ENCODE peak calls at places on chromosomes 6 and 20, in four cellular contexts. One of them, this sample, is unnamed. For H3K4me1, the result is how much of the 10 kb centered on the place peaks cover.

GRCh38 chr6:164378330-164378729 is 931.1 kb downstream of the C6orf118 start:
- DNase-seq in ovary: no peak
- DNase-seq in A549: no peak
- DNase-seq in prostate gland: no peak
- DNase-seq in this sample: no peak

GRCh38 chr6:1815827-1816452 is 206.2 kb downstream of the FOXC1 start:
- DNase-seq in ovary: no peak
- DNase-seq in A549: no peak
- DNase-seq in prostate gland: no peak
- DNase-seq in this sample: no peak

GRCh38 chr6:160972111-160972510 is 19.5 kb upstream of the MAP3K4 start:
- DNase-seq in ovary: no peak
- DNase-seq in A549: no peak
- DNase-seq in prostate gland: no peak
- DNase-seq in this sample: no peak

GRCh38 chr6:81381382-81381916 is 371.0 kb downstream of the TENT5A start:
- DNase-seq in prostate gland: no peak
- DNase-seq in A549: no peak
- DNase-seq in ovary: no peak
- DNase-seq in this sample: no peak

GRCh38 chr6:168828035-168828434 is 387.1 kb downstream of the SMOC2 start:
- DNase-seq in A549: no peak
- DNase-seq in ovary: no peak
- DNase-seq in prostate gland: no peak
- DNase-seq in this sample: no peak

GRCh38 chr6:91276315-91276714 is 689.4 kb upstream of the MAP3K7 start:
- DNase-seq in ovary: no peak
- DNase-seq in A549: no peak
- DNase-seq in prostate gland: no peak
- DNase-seq in this sample: no peak

GRCh38 chr6:134624781-134625180 is 306.9 kb upstream of the SGK1 start:
- DNase-seq in A549: no peak
- DNase-seq in prostate gland: no peak
- DNase-seq in ovary: no peak
- DNase-seq in this sample: no peak

GRCh38 chr6:107819976-107820551 is 4.0 kb downstream of the SCML4 start:
- DNase-seq in A549: no peak
- DNase-seq in prostate gland: peak
- DNase-seq in ovary: no peak
- DNase-seq in this sample: no peak

GRCh38 chr6:6225885-6226284 is 94.6 kb downstream of the F13A1 start:
- DNase-seq in ovary: no peak
- DNase-seq in A549: no peak
- DNase-seq in prostate gland: no peak
- DNase-seq in this sample: no peak

GRCh38 chr6:19028201-19028600 is 641.1 kb downstream of the RNF144B start:
- DNase-seq in prostate gland: no peak
- DNase-seq in ovary: no peak
- DNase-seq in A549: no peak
- DNase-seq in this sample: no peak

GRCh38 chr6:154228521-154228905 is 128.1 kb downstream of the IPCEF1 start:
- DNase-seq in prostate gland: no peak
- DNase-seq in ovary: no peak
- DNase-seq in A549: no peak
- DNase-seq in this sample: no peak

DNA sequence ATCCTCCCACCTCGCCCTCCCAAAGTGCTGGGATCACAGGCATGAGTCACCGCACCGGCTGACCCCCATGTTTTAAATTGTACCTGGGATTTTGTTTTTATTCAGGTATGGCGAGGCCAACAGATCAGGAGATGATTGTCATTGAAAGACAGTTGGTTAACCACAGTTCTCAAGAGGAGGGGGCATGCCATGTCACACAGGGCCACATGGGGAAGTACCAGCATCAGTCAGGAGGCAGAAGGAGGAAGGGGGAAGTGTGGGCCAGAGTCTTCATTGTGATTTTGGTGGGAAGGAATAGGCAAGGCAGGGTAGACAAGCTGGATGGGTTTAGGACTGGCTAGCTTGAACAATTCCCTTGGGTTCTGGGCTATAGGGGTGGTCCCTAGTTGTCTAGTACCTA is 9.9 kb upstream of the MMP9 start:
- DNase-seq in prostate gland: no peak
- DNase-seq in ovary: no peak
- DNase-seq in A549: no peak
- DNase-seq in this sample: no peak
- H3K4me1 ChIP-seq in prostate gland: under half
- H3K4me1 ChIP-seq in ovary: under half
- H3K4me1 ChIP-seq in A549: under half
- H3K4me1 ChIP-seq in this sample: under half

DNA sequence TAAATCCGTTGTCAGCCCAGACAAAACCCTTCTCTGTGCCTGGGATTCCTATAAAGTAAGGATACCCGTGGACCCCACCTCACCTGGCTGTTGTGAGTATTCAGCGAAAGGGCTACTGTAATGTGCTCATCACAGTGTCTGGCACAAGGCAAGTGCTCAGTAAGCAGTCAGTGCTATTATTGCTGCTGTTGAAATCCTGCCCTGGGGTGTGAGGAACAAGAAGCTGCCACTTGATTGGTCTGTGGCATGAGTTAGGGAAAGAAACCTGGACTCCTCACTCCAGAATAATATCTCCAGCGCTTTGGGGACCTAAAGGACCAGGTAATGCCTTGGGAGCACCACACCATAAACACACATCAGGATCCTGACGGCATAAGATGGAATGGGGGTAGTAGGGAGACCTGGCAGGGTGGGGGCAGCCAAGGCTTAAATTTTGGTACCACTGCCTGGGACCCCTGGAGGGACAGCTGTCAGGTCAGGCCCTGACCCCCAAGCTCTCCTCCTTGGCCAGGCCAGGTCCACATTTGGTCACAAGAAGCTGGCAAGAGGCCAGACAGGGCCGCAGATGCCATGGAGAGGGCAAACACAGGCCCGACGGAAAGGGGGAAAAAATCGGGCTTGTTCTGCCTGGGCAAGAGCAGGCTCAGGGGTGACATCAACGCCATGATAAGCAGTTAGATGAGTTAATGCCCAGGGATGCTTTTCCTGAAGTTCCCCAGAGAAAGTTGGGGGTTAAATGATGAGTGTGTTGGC is 66.5 kb downstream of the MRPL14 start:
- DNase-seq in ovary: no peak
- DNase-seq in prostate gland: no peak
- DNase-seq in A549: no peak
- DNase-seq in this sample: no peak
- H3K27ac ChIP-seq in ovary: no peak
- H3K27ac ChIP-seq in prostate gland: no peak
- H3K27ac ChIP-seq in A549: peak
- H3K27ac ChIP-seq in this sample: no peak

DNA sequence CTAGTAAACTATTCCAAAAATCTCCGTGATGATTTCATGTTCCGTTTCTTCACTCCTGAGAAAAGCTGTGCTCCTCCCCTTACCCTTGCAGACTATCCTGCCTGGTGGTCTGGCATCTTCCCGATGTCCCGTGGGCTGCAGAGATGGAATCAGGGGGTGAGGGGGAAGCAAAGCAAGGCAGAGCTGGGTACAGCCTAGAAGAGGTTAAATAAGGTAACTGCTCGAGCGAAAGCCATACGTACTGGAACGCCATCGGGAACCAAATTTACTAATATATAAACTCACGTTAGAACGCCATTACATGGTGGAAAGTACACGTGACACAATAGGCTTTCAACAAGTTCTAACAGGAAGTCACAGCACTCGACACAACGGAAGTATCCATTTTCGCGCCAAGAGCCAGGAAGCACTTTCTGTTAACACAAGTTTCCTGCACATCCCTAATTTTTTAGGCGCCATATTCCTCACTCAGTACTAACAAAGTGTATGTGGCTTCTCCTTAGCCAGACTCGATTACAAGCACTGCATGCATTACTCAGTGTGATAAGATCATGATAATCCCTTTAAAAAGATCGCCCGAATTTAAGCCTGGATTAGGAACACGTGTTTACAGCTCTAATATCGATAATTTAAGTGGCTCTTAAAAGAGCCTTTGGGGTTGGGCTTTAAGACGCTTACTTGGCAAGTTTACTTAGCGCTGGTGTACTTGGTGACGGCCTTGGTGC is 101.6 kb upstream of the PRSS16 start:
- DNase-seq in prostate gland: peak
- DNase-seq in A549: no peak
- DNase-seq in ovary: peak
- DNase-seq in this sample: peak
- TF ChIP-seq POLR2A in prostate gland: no peak
- TF ChIP-seq POLR2A in A549: peak
- TF ChIP-seq POLR2A in ovary: peak
- TF ChIP-seq POLR2A in this sample: no peak

GRCh38 chr20:4012631-4013030 is 2.7 kb downstream of the RNF24 start:
- DNase-seq in A549: no peak
- DNase-seq in prostate gland: no peak
- DNase-seq in ovary: no peak
- DNase-seq in this sample: no peak

GRCh38 chr20:4013041-4013440 is 2.3 kb downstream of the RNF24 start:
- DNase-seq in A549: no peak
- DNase-seq in ovary: no peak
- DNase-seq in prostate gland: no peak
- DNase-seq in this sample: no peak

GRCh38 chr20:4011226-4011975 is 4.0 kb downstream of the RNF24 start:
- DNase-seq in prostate gland: no peak
- DNase-seq in A549: no peak
- DNase-seq in ovary: no peak
- DNase-seq in this sample: no peak

GRCh38 chr20:4016349-4017050 is 1.1 kb upstream of the RNF24 start:
- DNase-seq in A549: no peak
- DNase-seq in ovary: no peak
- DNase-seq in prostate gland: no peak
- DNase-seq in this sample: no peak

DNA sequence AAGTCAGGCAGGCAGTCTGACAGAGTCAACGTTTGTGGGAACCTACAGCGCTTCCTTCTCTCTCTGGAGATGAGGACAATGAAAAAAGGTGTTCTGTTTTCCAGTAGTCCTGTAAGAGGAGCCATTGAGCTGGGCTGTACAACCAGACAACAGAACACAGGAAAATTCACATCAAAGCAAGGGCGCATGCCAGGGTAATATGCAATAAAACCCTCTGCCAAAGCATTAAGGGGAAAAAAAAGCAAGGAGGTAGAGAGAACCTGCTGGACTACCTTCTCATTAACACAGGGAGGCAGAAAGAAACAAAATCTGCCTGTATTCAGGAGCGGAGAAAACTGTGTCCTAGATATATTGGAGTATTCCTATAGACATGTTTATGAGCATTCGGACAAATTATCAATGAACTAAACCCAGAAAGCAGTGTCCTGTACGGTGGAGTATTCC is 1.3 kb downstream of the RNF24 start:
- DNase-seq in A549: peak
- DNase-seq in prostate gland: peak
- DNase-seq in ovary: no peak
- DNase-seq in this sample: peak
- H3K4me1 ChIP-seq in A549: half or more
- H3K4me1 ChIP-seq in prostate gland: under half
- H3K4me1 ChIP-seq in ovary: under half
- H3K4me1 ChIP-seq in this sample: under half